ENCODE peak calls at places on chromosomes 16 and 17, in five cellular contexts. Q, G, K, B and L are unnamed samples.
A peak's percentile ranks its signal among the peaks of the same experiment; 100 is the strongest.

GRCh38 chr17:13616031-13616430 is 14.3 kb upstream of the HS3ST3A1 start:
- DNase-seq in Q (no peak), G (no peak), K (no peak), B (no peak), L (no peak)

GRCh38 chr16:15403392-15403995 is 7.9 kb downstream of the MPV17L start:
- DNase-seq in Q (no peak), G (no peak), K (no peak), B (no peak), L (peak; percentile 36)

GRCh38 chr17:35094902-35095301 is 24.8 kb downstream of the RAD51D start:
- DNase-seq in Q (peak; percentile 14), G (no peak), K (no peak), B (no peak), L (no peak)

GRCh38 chr17:57106107-57106835 is 21.2 kb downstream of the AKAP1 start:
- DNase-seq in Q (peak; percentile 62), G (peak; percentile 61), K (no peak), B (no peak), L (peak; percentile 64)

GRCh38 chr16:8554881-8555280 is 35.4 kb downstream of the TMEM114 start:
- DNase-seq in Q (no peak), G (no peak), K (no peak), B (no peak), L (no peak)

GRCh38 chr17:41329279-41329925 is 13.9 kb upstream of the KRTAP17-1 start:
- DNase-seq in Q (peak; percentile 52), G (peak; percentile 76), K (no peak), B (peak; percentile 27), L (peak; percentile 77)

GRCh38 chr16:30371248-30371816 is 1.0 kb upstream of the TBC1D10B start:
- DNase-seq in Q (no peak), G (no peak), K (no peak), B (no peak), L (peak; percentile 27)

GRCh38 chr17:28849281-28849680 is 5.5 kb upstream of the ERAL1 start:
- DNase-seq in Q (no peak), G (no peak), K (no peak), B (no peak), L (peak; percentile 52)

GRCh38 chr17:50532452-50533024 is at the start of gene EPN3:
- DNase-seq in Q (no peak), G (peak; percentile 61), K (no peak), B (no peak), L (peak; percentile 78)

GRCh38 chr16:85563515-85564276 is 49.4 kb upstream of the GSE1 start:
- DNase-seq in Q (peak; percentile 78), G (no peak), K (no peak), B (no peak), L (no peak)

GRCh38 chr17:75404739-75405364 is 626 bp downstream of the GRB2 start:
- DNase-seq in Q (no peak), G (peak; percentile 47), K (no peak), B (no peak), L (peak; percentile 57)

GRCh38 chr17:36117505-36118382 is 14.1 kb downstream of the CCL4 start:
- DNase-seq in Q (no peak), G (no peak), K (no peak), B (no peak), L (no peak)

GRCh38 chr16:78748471-78748929 is 649.0 kb downstream of the WWOX start:
- DNase-seq in Q (no peak), G (no peak), K (no peak), B (no peak), L (no peak)

GRCh38 chr17:66177048-66177447 is 14.9 kb downstream of the CEP112 start:
- DNase-seq in Q (no peak), G (no peak), K (no peak), B (no peak), L (no peak)

GRCh38 chr17:7046127-7046724 is 2.3 kb upstream of the SLC16A11 start:
- DNase-seq in Q (peak; percentile 54), G (peak; percentile 65), K (no peak), B (no peak), L (peak; percentile 72)

GRCh38 chr17:1490643-1491405 is 1.7 kb downstream of the MYO1C start:
- DNase-seq in Q (peak; percentile 35), G (peak; percentile 82), K (no peak), B (no peak), L (peak; percentile 80)

GRCh38 chr16:31267332-31268032 is 7.7 kb downstream of the ITGAM start:
- DNase-seq in Q (no peak), G (no peak), K (no peak), B (no peak), L (no peak)

GRCh38 chr16:47018223-47018891 is 44.9 kb upstream of the DNAJA2 start:
- DNase-seq in Q (peak; percentile 73), G (peak; percentile 56), K (peak; percentile 98), B (no peak), L (peak; percentile 76)

GRCh38 chr17:3754458-3755334 is 31.0 kb downstream of the HASPIN start:
- DNase-seq in Q (no peak), G (peak; percentile 100), K (no peak), B (peak; percentile 100), L (peak; percentile 100)

GRCh38 chr16:82638095-82638798 is 11.5 kb downstream of the CDH13 start:
- DNase-seq in Q (no peak), G (no peak), K (no peak), B (no peak), L (no peak)

GRCh38 chr17:64160378-64160777 is 30.4 kb upstream of the ERN1 start:
- DNase-seq in Q (no peak), G (no peak), K (no peak), B (no peak), L (no peak)

GRCh38 chr17:49480833-49481615 is 14.1 kb upstream of the NGFR start:
- DNase-seq in Q (no peak), G (no peak), K (no peak), B (no peak), L (no peak)

GRCh38 chr16:4805231-4805630 is 2.8 kb upstream of the ROGDI start:
- DNase-seq in Q (no peak), G (no peak), K (no peak), B (no peak), L (no peak)

GRCh38 chr17:45852535-45853297 is 8.0 kb downstream of the SPPL2C start:
- DNase-seq in Q (peak; percentile 62), G (peak; percentile 76), K (no peak), B (peak; percentile 13), L (peak; percentile 86)

GRCh38 chr16:78140818-78141466 is 41.5 kb downstream of the WWOX start:
- DNase-seq in Q (peak; percentile 69), G (no peak), K (no peak), B (no peak), L (peak; percentile 7)

GRCh38 chr16:48082516-48082915 is 73.3 kb downstream of the ABCC12 start:
- DNase-seq in Q (no peak), G (no peak), K (no peak), B (no peak), L (no peak)
- TF ChIP-seq CREB1 in Q (no peak), G (no peak), K (no peak), B (no peak), L (no peak)

GRCh38 chr17:68133370-68134045 is 98.0 kb downstream of the KPNA2 start:
- DNase-seq in Q (no peak), G (peak; percentile 41), K (no peak), B (no peak), L (peak; percentile 67)

GRCh38 chr17:68135141-68135887 is 99.8 kb downstream of the KPNA2 start:
- DNase-seq in Q (no peak), G (no peak), K (no peak), B (no peak), L (no peak)

GRCh38 chr17:68134731-68135130 is 99.2 kb downstream of the KPNA2 start:
- DNase-seq in Q (no peak), G (no peak), K (no peak), B (no peak), L (no peak)

GRCh38 chr17:68131456-68131855 is 95.9 kb downstream of the KPNA2 start:
- DNase-seq in Q (no peak), G (no peak), K (no peak), B (no peak), L (no peak)

DNA sequence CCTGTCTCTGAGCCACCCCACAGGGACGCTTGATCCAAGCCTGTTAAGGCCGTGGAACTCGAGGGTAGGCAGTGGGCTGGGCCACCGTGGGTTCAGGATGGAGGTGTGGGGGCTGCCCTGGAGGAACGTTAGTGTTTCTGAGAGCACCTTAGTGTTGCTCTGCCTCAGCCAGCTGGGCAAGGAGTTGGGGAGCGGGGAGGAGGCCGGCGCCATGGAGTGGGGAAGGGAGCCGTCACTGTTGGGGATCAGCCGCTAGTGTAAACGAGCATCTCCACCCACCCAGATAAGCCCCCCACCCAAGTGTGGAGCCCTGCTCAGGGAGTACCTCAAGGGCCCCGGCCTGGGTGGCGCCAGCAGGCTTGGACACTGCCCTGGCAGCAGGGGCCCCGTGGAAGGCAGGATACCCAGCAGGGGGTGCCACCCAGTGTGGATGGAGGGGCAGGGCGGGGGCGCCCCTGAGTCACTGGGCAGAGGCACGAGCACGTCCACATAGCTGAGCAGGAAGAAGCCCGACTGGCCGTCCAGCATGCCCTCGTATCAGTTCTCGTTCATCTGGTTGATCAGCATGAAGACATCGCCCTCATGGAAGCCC is 98.6 kb downstream of the KPNA2 start:
- DNase-seq in Q (no peak), G (no peak), K (no peak), B (no peak), L (no peak)
- TF ChIP-seq CREB1 in Q (no peak), G (no peak), K (no peak), B (no peak), L (no peak)

GRCh38 chr16:67277294-67277998 is 1.9 kb upstream of the PLEKHG4 start:
- DNase-seq in Q (peak; percentile 35), G (no peak), K (no peak), B (no peak), L (no peak)
- TF ChIP-seq CREB1 in Q (no peak), G (no peak), K (no peak), B (no peak), L (no peak)

GRCh38 chr16:81583893-81584705 is 139.5 kb downstream of the CMIP start:
- DNase-seq in Q (no peak), G (no peak), K (no peak), B (no peak), L (no peak)

GRCh38 chr16:81586421-81586820 is 141.8 kb downstream of the CMIP start:
- DNase-seq in Q (no peak), G (no peak), K (no peak), B (no peak), L (no peak)

GRCh38 chr16:81585785-81586184 is 141.2 kb downstream of the CMIP start:
- DNase-seq in Q (peak; percentile 50), G (peak; percentile 50), K (no peak), B (peak; percentile 21), L (peak; percentile 77)

GRCh38 chr16:81581107-81581506 is 136.5 kb downstream of the CMIP start:
- DNase-seq in Q (no peak), G (no peak), K (no peak), B (no peak), L (no peak)

DNA sequence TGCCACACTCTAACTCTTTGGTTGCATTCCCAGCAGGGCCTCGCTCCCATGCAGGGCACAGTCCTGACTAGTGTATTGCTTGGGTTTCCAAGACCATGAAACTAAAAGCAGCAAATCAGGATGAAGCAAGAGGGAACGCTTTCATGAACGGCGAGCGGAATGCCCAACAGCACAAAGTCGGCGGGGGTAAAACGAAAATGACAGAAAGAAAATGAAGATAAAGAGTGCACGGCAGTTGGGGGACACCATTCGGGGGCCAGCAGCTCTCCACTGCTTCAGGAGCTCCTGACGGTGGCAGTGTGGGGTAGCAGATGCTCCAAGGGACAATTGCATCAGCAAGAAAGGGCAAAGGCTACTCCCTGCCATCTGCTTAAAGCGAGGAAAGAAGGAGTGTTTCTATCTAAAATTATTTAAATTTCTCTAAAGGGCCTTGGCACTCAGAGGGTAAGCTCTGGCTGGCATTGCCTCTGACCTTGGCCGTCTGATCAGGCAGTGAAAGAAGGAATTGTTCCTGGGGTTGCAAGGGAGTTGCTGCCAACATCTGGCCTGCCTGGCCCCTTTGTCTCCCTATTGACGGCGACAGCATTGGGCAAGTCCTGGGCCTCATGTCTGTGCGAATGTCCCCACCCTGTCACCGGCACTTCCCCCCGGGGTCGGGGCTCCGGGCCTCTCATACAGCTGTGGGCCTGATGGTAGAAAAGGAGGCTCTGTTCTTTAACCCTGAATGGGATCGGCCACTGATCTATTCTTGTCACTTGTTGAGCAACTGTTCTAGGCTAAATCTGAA is 138.2 kb downstream of the CMIP start:
- DNase-seq in Q (peak; percentile 79), G (no peak), K (no peak), B (no peak), L (no peak)
- TF ChIP-seq CREB1 in Q (no peak), G (no peak), K (no peak), B (no peak), L (no peak)